ENCODE peak calls at places on chromosomes 4 and X, in six cellular contexts. L, Y, F, R, B and U are unnamed samples. For H3K36me3, the result is how much of the 10 kb centered on the place peaks cover.

GRCh38 chrX:110089656-110090404 is 86.9 kb downstream of the TMEM164 start:
- DNase-seq in L (no peak), Y (no peak), F (no peak), R (no peak), B (no peak), U (no peak)

GRCh38 chr4:2800691-2801596 is 8.1 kb downstream of the SH3BP2 start:
- DNase-seq in L (no peak), Y (peak), F (peak), R (peak), B (peak), U (no peak)

GRCh38 chr4:8522160-8523120 is 57.8 kb upstream of the GPR78 start:
- DNase-seq in L (no peak), Y (no peak), F (no peak), R (no peak), B (no peak), U (no peak)

GRCh38 chr4:84279678-84280077 is 219.4 kb downstream of the NKX6-1 start:
- DNase-seq in L (no peak), Y (no peak), F (no peak), R (no peak), B (no peak), U (no peak)

GRCh38 chr4:85495621-85496020 is 20.7 kb downstream of the ARHGAP24 start:
- DNase-seq in L (no peak), Y (no peak), F (no peak), R (no peak), B (no peak), U (no peak)

GRCh38 chrX:42466706-42467105 is 311.3 kb downstream of the PPP1R2C start:
- DNase-seq in L (peak), Y (no peak), F (no peak), R (no peak), B (no peak), U (no peak)

GRCh38 chr4:130738233-130738632 is 1642.3 kb downstream of the C4orf33 start:
- DNase-seq in L (no peak), Y (no peak), F (no peak), R (no peak), B (no peak), U (no peak)

GRCh38 chrX:3651272-3651671 is 62.2 kb downstream of the PRKX start:
- DNase-seq in L (peak), Y (peak), F (peak), R (no peak), B (no peak), U (no peak)

GRCh38 chr4:1578968-1579833 is 104.9 kb downstream of the FAM53A start:
- DNase-seq in L (peak), Y (peak), F (peak), R (peak), B (peak), U (peak)

GRCh38 chr4:80197601-80198444 is 520 bp downstream of the PRDM8 start:
- DNase-seq in L (no peak), Y (no peak), F (peak), R (peak), B (no peak), U (no peak)

GRCh38 chrX:124145749-124146148 is 184.2 kb downstream of the STAG2 start:
- DNase-seq in L (no peak), Y (no peak), F (no peak), R (no peak), B (no peak), U (no peak)

GRCh38 chr4:148151797-148152196 is 290.4 kb downstream of the NR3C2 start:
- DNase-seq in L (no peak), Y (no peak), F (no peak), R (no peak), B (no peak), U (no peak)

GRCh38 chr4:141807501-141807900 is 171.1 kb downstream of the IL15 start:
- DNase-seq in L (peak), Y (peak), F (no peak), R (no peak), B (no peak), U (no peak)

GRCh38 chr4:140099993-140100392 is 54.0 kb downstream of the MAML3 start:
- DNase-seq in L (no peak), Y (peak), F (peak), R (no peak), B (peak), U (no peak)

GRCh38 chr4:17468638-17469221 is 43.2 kb downstream of the QDPR start:
- DNase-seq in L (no peak), Y (peak), F (peak), R (peak), B (no peak), U (no peak)

GRCh38 chr4:142583708-142584107 is 262.4 kb downstream of the INPP4B start:
- DNase-seq in L (no peak), Y (no peak), F (no peak), R (no peak), B (no peak), U (no peak)

GRCh38 chr4:181687116-181687515 is 556.1 kb upstream of the TENM3 start:
- DNase-seq in L (no peak), Y (peak), F (no peak), R (no peak), B (no peak), U (no peak)

GRCh38 chr4:22616516-22616915 is 76.2 kb upstream of the GBA3 start:
- DNase-seq in L (no peak), Y (no peak), F (no peak), R (no peak), B (no peak), U (no peak)

GRCh38 chr4:153623491-153623890 is 60.6 kb upstream of the TLR2 start:
- DNase-seq in L (no peak), Y (no peak), F (peak), R (no peak), B (no peak), U (no peak)

GRCh38 chrX:55489315-55490009 is at the start of gene USP51:
- DNase-seq in L (no peak), Y (peak), F (peak), R (peak), B (peak), U (no peak)

GRCh38 chrX:394830-395229 is 8.1 kb upstream of the PPP2R3B start:
- DNase-seq in L (no peak), Y (no peak), F (no peak), R (no peak), B (no peak), U (no peak)

GRCh38 chr4:54050214-54050904 is 14.0 kb downstream of the CHIC2 start:
- DNase-seq in L (peak), Y (peak), F (peak), R (no peak), B (no peak), U (no peak)

GRCh38 chr4:40544216-40544615 is 85.4 kb downstream of the RBM47 start:
- DNase-seq in L (no peak), Y (no peak), F (no peak), R (no peak), B (no peak), U (no peak)

GRCh38 chrX:96906741-96907140 is 23.0 kb downstream of the RPA4 start:
- DNase-seq in L (peak), Y (peak), F (peak), R (no peak), B (no peak), U (no peak)

GRCh38 chrX:120761810-120762209 is 113.9 kb downstream of the CT47B1 start:
- DNase-seq in L (no peak), Y (peak), F (no peak), R (no peak), B (peak), U (no peak)

GRCh38 chr4:5932021-5932553 is 39.2 kb upstream of the CRMP1 start:
- DNase-seq in L (no peak), Y (no peak), F (no peak), R (no peak), B (no peak), U (no peak)

GRCh38 chrX:130120746-130121504 is 10.6 kb upstream of the ELF4 start:
- DNase-seq in L (peak), Y (peak), F (peak), R (peak), B (peak), U (no peak)

GRCh38 chr4:27692098-27692679 is 831.5 kb downstream of the STIM2 start:
- DNase-seq in L (peak), Y (peak), F (peak), R (no peak), B (no peak), U (peak)

GRCh38 chrX:19555236-19555635 is 39.9 kb upstream of the MAP3K15 start:
- DNase-seq in L (no peak), Y (no peak), F (no peak), R (no peak), B (no peak), U (no peak)

GRCh38 chrX:13774696-13775095 is 40.1 kb downstream of the OFD1 start:
- DNase-seq in L (no peak), Y (peak), F (no peak), R (no peak), B (no peak), U (no peak)
- H3K36me3 ChIP-seq in L (under half), Y (under half), F (under half), R (under half), B (under half), U (under half)

GRCh38 chr4:13151178-13151577 is 333.0 kb downstream of the RAB28 start:
- DNase-seq in L (no peak), Y (no peak), F (no peak), R (no peak), B (no peak), U (no peak)
- H3K36me3 ChIP-seq in L (under half), Y (under half), F (under half), R (under half), B (under half), U (under half)

DNA sequence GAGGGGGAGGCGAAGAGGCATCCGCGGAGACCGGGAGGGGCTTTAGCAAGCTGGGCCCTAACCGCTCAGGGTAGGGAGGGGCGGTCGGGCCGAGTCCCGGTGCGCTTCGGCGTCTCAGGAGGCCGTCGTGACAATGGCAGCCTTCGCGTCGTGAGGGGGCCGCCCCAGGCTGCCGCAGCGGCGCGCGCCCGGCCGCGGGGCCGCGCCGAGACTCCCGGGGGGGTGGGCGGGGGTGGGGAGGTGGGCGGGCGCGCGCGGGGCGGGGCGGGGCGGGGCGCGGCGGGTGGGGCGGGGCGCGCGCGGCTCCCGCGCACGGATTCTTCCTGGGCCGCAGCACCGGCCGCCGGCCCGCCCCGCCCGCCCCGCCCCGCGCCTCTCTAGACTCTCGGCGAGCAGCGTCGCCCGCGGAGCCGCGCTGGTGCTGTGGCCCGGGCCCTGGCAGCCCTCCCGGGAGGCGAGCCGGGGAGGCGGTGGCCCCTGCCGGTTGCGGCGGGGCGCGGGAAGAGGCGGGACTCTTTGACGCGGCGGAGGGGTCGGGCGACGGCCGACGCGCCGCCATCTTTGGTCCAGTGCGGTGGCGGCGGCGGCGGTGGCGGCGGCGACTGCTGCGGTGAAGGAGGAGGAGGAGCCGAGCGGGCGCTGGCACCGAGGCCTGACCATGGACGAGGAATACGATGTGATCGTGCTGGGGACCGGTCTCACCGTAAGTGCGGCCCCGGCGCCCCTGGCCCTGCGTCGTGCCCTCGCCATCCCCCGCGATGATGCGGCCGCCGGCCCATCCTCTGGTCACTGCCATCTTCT is at the start of gene GDI1:
- DNase-seq in L (no peak), Y (peak), F (no peak), R (peak), B (no peak), U (no peak)
- H3K36me3 ChIP-seq in L (under half), Y (under half), F (under half), R (under half), B (under half), U (under half)

DNA sequence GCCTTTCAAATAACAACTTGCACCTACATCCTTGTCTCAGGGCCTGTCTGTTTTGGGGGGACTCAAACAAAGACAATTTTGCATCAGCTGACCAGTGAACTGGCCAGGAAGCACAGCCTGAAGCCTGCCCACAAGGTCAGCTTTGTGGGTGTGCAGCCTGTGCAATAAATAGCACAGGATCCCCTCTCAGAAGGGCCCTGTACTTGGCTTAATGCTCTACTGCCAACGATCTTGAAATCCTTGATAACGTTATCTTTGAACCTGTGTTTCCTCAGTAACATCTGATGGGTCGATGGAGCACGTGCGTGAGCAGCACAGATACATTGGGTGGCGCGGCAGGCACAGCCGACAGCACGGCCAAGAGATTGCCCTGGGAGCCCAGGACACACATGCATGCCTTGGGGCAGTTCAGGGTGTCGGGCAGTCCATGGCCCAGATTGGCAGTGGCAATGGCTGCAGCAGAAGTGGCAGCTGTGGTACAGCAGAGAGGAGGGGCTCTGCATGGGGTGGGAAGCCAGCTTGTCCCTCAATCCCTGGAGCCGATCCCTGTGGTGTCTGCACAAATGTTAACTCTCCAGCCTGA is 58.8 kb upstream of the ATP6AP2 start:
- DNase-seq in L (no peak), Y (no peak), F (no peak), R (no peak), B (no peak), U (no peak)
- H3K36me3 ChIP-seq in L (under half), Y (under half), F (under half), R (under half), B (under half), U (under half)

GRCh38 chr4:47598896-47599295 is 113.8 kb downstream of the ATP10D start:
- DNase-seq in L (no peak), Y (no peak), F (no peak), R (no peak), B (no peak), U (no peak)
- H3K36me3 ChIP-seq in L (under half), Y (under half), F (under half), R (under half), B (under half), U (under half)

GRCh38 chr4:75920327-75920726 is 18.1 kb upstream of the PPEF2 start:
- DNase-seq in L (no peak), Y (no peak), F (no peak), R (no peak), B (no peak), U (no peak)

GRCh38 chr4:75919914-75920313 is 17.7 kb upstream of the PPEF2 start:
- DNase-seq in L (no peak), Y (peak), F (no peak), R (peak), B (no peak), U (no peak)

GRCh38 chr4:75924309-75924708 is 16.5 kb downstream of the NAAA start:
- DNase-seq in L (no peak), Y (no peak), F (no peak), R (no peak), B (no peak), U (no peak)

GRCh38 chr4:75921910-75922309 is 18.9 kb downstream of the NAAA start:
- DNase-seq in L (no peak), Y (no peak), F (no peak), R (no peak), B (no peak), U (no peak)

GRCh38 chr4:75922588-75922987 is 18.2 kb downstream of the NAAA start:
- DNase-seq in L (no peak), Y (no peak), F (no peak), R (no peak), B (no peak), U (no peak)
- H3K36me3 ChIP-seq in L (under half), Y (under half), F (under half), R (under half), B (under half), U (under half)

DNA sequence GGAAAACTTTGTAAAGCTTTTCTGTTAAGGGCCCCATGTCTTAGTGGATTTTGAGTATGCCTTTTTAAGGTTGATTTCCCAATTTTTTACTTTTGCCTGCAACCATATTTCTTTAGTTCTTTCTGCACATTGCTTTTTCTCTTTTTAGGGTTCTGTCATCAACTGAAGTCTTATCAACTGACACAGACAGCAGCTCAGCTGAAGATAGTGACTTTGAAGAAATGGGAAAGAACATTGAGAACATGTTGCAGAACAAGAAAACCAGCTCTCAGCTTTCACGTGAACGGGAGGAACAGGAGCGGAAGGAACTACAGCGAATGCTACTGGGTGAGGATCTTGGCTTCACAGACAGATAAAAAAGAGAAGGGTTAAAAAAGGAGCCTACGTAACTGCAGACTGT is 27.8 kb downstream of the TAF1 start:
- DNase-seq in L (no peak), Y (no peak), F (no peak), R (no peak), B (no peak), U (no peak)
- H3K36me3 ChIP-seq in L (under half), Y (under half), F (under half), R (under half), B (under half), U (under half)

GRCh38 chr4:185351691-185352090 is 44.0 kb downstream of the LRP2BP start:
- DNase-seq in L (no peak), Y (no peak), F (no peak), R (no peak), B (no peak), U (no peak)

GRCh38 chr4:185357220-185357619 is 38.5 kb downstream of the LRP2BP start:
- DNase-seq in L (no peak), Y (no peak), F (peak), R (no peak), B (no peak), U (no peak)

GRCh38 chr4:185346975-185347601 is 48.6 kb downstream of the LRP2BP start:
- DNase-seq in L (no peak), Y (peak), F (no peak), R (no peak), B (no peak), U (no peak)

GRCh38 chr4:185352741-185353140 is 43.0 kb downstream of the LRP2BP start:
- DNase-seq in L (no peak), Y (no peak), F (no peak), R (no peak), B (no peak), U (no peak)

GRCh38 chr4:185352202-185352601 is 43.5 kb downstream of the LRP2BP start:
- DNase-seq in L (peak), Y (no peak), F (no peak), R (no peak), B (no peak), U (no peak)
- H3K36me3 ChIP-seq in L (under half), Y (under half), F (under half), R (under half), B (under half), U (under half)